ENCODE peak calls at places on chromosomes 6 and 20, in eight cellular contexts. E, X, S, Z, I, K, H and F are unnamed samples.

GRCh38 chr6:31578058-31578457 is 2.7 kb downstream of the TNF start:
- DNase-seq in E (no peak), X (no peak), S (no peak), Z (no peak), I (no peak), K (no peak), H (no peak), F (no peak)

GRCh38 chr20:19726126-19726525 is 31.9 kb upstream of the RIN2 start:
- DNase-seq in E (peak; percentile 60), X (no peak), S (no peak), Z (no peak), I (no peak), K (no peak), H (no peak), F (no peak)

GRCh38 chr6:166488081-166488685 is 98.3 kb downstream of the RAMACL start:
- DNase-seq in E (peak; percentile 19), X (peak; percentile 45), S (peak; percentile 33), Z (no peak), I (peak; percentile 79), K (peak; percentile 48), H (peak; percentile 63), F (no peak)

GRCh38 chr6:139508023-139508422 is 133.6 kb upstream of the CITED2 start:
- DNase-seq in E (peak; percentile 59), X (no peak), S (no peak), Z (no peak), I (no peak), K (no peak), H (no peak), F (no peak)

GRCh38 chr6:155311076-155311475 is 3.2 kb downstream of the TFB1M start:
- DNase-seq in E (no peak), X (no peak), S (no peak), Z (no peak), I (no peak), K (no peak), H (no peak), F (no peak)

GRCh38 chr6:6711832-6712231 is 123.3 kb downstream of the LY86 start:
- DNase-seq in E (no peak), X (no peak), S (no peak), Z (peak; percentile 10), I (peak; percentile 61), K (no peak), H (no peak), F (no peak)

GRCh38 chr6:108622601-108623335 is 62.1 kb downstream of the FOXO3 start:
- DNase-seq in E (peak; percentile 98), X (no peak), S (no peak), Z (no peak), I (peak; percentile 61), K (peak; percentile 60), H (peak; percentile 33), F (peak; percentile 57)

GRCh38 chr6:99434702-99435530 is 9.8 kb upstream of the PNISR start:
- DNase-seq in E (peak; percentile 56), X (no peak), S (no peak), Z (no peak), I (no peak), K (no peak), H (no peak), F (no peak)

GRCh38 chr20:53623454-53624206 is 30.0 kb upstream of the ZNF217 start:
- DNase-seq in E (peak; percentile 91), X (peak; percentile 79), S (peak; percentile 61), Z (peak; percentile 76), I (no peak), K (peak; percentile 57), H (peak; percentile 56), F (peak; percentile 74)

GRCh38 chr6:134436281-134436815 is 118.4 kb upstream of the SGK1 start:
- DNase-seq in E (peak; percentile 98), X (peak; percentile 60), S (no peak), Z (no peak), I (peak; percentile 58), K (peak; percentile 50), H (no peak), F (peak; percentile 95)

GRCh38 chr6:132506461-132506860 is 6.5 kb downstream of the STX7 start:
- DNase-seq in E (no peak), X (no peak), S (no peak), Z (no peak), I (no peak), K (no peak), H (no peak), F (no peak)

GRCh38 chr6:131761061-131761761 is 46.6 kb upstream of the ENPP1 start:
- DNase-seq in E (peak; percentile 82), X (no peak), S (no peak), Z (no peak), I (no peak), K (no peak), H (no peak), F (no peak)

GRCh38 chr20:57380081-57380750 is 11.0 kb upstream of the RBM38 start:
- DNase-seq in E (no peak), X (no peak), S (no peak), Z (no peak), I (no peak), K (no peak), H (no peak), F (no peak)

GRCh38 chr6:68400396-68400795 is 234.7 kb upstream of the ADGRB3 start:
- DNase-seq in E (no peak), X (no peak), S (no peak), Z (no peak), I (no peak), K (no peak), H (no peak), F (no peak)

GRCh38 chr6:12266571-12266970 is 23.6 kb upstream of the EDN1 start:
- DNase-seq in E (peak; percentile 83), X (no peak), S (no peak), Z (no peak), I (no peak), K (no peak), H (no peak), F (peak; percentile 53)

GRCh38 chr6:148657053-148657452 is 89.8 kb upstream of the UST start:
- DNase-seq in E (peak; percentile 92), X (no peak), S (no peak), Z (no peak), I (no peak), K (no peak), H (no peak), F (no peak)

GRCh38 chr6:6131492-6132109 is 124.9 kb upstream of the NRN1 start:
- DNase-seq in E (peak; percentile 57), X (no peak), S (no peak), Z (no peak), I (no peak), K (no peak), H (no peak), F (no peak)

GRCh38 chr6:760982-761955 is 68.3 kb upstream of the EXOC2 start:
- DNase-seq in E (peak; percentile 4), X (no peak), S (no peak), Z (no peak), I (no peak), K (no peak), H (no peak), F (peak; percentile 88)

DNA sequence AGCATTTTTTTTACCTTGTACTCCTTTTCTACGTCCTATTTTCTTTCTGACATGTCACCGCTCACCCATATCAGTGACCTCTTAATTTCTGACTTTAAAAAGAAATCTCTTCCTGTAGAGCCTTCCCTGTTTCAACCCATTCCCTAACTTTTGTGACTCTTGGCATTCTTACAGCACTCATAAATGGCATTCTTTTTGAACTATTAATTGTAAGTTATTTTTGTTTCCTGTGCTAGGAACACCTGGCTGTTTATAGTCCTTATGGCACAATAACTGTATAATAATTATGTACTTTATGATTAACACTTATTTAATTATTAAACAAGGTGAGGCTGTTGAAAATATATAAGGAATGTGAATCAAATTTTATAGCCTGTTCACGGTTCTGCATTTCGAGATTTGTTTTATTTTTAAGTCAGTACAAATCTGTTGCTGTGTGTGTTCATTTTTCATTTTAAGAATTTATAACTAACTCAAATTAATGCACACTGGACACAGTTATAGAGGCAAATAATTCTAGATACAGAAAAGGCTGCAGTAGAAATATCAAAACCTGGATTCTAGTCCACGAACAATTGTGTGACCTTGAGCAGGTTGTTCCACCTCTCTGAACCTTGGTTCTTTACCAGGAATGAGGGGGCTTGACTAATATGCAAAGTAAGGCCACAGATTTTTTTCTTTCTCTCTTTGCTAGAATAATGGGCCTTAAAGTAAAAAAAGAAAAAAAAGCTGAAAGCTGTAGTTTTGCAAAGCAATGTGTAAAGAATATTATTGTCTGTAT is 1.5 kb downstream of the KIZ start:
- DNase-seq in E (no peak), X (no peak), S (no peak), Z (no peak), I (no peak), K (no peak), H (no peak), F (no peak)
- H3K4me1 ChIP-seq in E (peaks cover 8% of the 10 kb centered on the region), X (no peaks in the 10 kb centered on the region), S (peaks cover 18% of the 10 kb centered on the region), Z (peaks cover 19% of the 10 kb centered on the region), I (peaks cover 8% of the 10 kb centered on the region), K (peaks cover 12% of the 10 kb centered on the region), H (peaks cover 31% of the 10 kb centered on the region), F (peaks cover 11% of the 10 kb centered on the region)

DNA sequence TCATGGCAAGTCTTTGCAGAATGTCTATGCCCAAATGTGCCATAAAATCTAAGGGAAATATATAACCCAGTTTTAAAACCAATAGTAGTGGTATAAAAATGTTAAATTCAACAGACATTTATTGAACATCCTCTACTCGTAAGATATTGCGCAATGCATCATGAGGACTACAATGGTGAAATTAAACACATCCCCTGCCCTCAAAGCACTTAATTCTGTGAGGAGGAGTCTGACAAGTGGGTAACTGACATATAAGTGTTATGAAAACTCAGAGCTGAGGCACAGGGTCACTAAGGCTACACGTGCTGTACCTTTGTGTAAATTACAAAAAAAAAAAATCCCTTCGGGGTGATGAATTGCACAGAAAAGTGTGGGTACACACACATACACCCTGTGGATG is 6.2 kb downstream of the PKHD1 start:
- DNase-seq in E (no peak), X (no peak), S (no peak), Z (no peak), I (no peak), K (no peak), H (no peak), F (no peak)
- H3K27ac ChIP-seq in E (no peak overlapping the region), X (no peak overlapping the region), S (no peak overlapping the region), Z (no peak overlapping the region), I (no peak overlapping the region), K (no peak overlapping the region), H (no peak overlapping the region), F (no peak overlapping the region)

DNA sequence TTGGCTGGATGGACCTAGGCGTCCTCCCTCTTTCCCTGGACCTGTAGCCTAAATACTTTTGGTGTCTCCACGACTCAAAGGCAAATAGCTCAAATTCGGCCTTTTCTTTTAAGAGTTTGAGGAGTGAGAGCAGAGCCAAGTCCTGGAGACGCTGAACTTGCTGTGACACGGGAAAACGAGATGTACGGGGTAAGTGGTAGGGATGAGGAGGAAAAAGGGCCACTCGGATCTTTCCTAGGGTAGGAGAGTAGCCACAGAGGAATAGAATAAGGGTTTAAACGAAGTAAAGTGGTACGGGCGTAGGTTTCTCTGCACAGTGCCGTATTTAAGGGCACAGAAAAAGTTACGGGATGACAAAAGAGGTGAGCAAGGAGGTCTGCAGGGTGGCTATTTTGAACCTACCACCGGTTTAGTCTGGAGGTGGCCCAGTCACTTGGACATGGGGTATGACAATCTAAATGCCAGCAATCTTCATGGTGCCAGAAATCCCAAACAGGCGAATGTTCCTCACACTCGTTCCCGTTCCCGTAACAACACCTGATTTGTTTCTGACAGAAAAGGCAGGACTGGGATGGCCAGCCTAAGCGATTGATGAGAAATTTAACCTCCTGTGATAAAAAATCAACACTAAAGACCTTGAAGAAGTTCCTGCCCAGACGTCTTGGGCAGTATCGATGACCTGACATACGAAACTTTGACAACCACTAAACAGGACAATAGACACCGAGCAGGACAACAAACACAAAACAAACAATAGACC is 149.3 kb downstream of the TRIM27 start:
- DNase-seq in E (no peak), X (no peak), S (no peak), Z (no peak), I (no peak), K (no peak), H (no peak), F (peak; percentile 14)
- H3K9me3 ChIP-seq in E (no peaks in the 10 kb centered on the region), X (no peaks in the 10 kb centered on the region), S (no peaks in the 10 kb centered on the region), Z (no peaks in the 10 kb centered on the region), I (no peaks in the 10 kb centered on the region), K (no peaks in the 10 kb centered on the region), H (no peaks in the 10 kb centered on the region), F (no peaks in the 10 kb centered on the region)

GRCh38 chr6:41783106-41783780 is 2.7 kb downstream of the PRICKLE4 start:
- DNase-seq in E (no peak), X (no peak), S (no peak), Z (no peak), I (no peak), K (no peak), H (no peak), F (no peak)
- H3K4me1 ChIP-seq in E (peaks cover 8% of the 10 kb centered on the region), X (peaks cover 6% of the 10 kb centered on the region), S (peaks cover 66% of the 10 kb centered on the region), Z (peaks cover 60% of the 10 kb centered on the region), I (peaks cover 64% of the 10 kb centered on the region), K (peaks cover 18% of the 10 kb centered on the region), H (peaks cover 90% of the 10 kb centered on the region), F (peaks cover 16% of the 10 kb centered on the region)